ENCODE peak calls at places on chromosomes 6 and 20, in eight cellular contexts. G is DMS153, P is D341Med, K is RPMI8226, B is activated T-helper 1 cell treated with Interleukin-2 at 50 U/mL for 16 hours, F is progenitor cell of endocrine pancreas, V is spleen, I is foreskin fibroblast. W is an unnamed sample.

GRCh38 chr6:138774370-138774769 is 801 bp downstream of the CCDC28A start:
- DNase-seq in G (no peak), P (peak; percentile 24), K (no peak), B (no peak), F (no peak), V (no peak), I (no peak), W (no peak)

GRCh38 chr20:63889241-63890200 is 5.4 kb upstream of the DNAJC5 start:
- DNase-seq in G (no peak), P (no peak), K (no peak), B (no peak), F (no peak), V (no peak), I (no peak), W (no peak)

GRCh38 chr6:144990768-144991167 is 705.6 kb downstream of the UTRN start:
- DNase-seq in G (peak; percentile 7), P (no peak), K (no peak), B (no peak), F (no peak), V (no peak), I (no peak), W (no peak)

GRCh38 chr6:100592929-100593328 is 128.2 kb upstream of the SIM1 start:
- DNase-seq in G (peak; percentile 99), P (peak; percentile 34), K (no peak), B (no peak), F (no peak), V (no peak), I (no peak), W (no peak)

GRCh38 chr6:104958178-104958520 is 1.2 kb downstream of the LIN28B start:
- DNase-seq in G (no peak), P (no peak), K (no peak), B (no peak), F (no peak), V (no peak), I (no peak), W (no peak)

GRCh38 chr6:89819336-89820130 is at the start of gene MDN1:
- DNase-seq in G (peak; percentile 96), P (peak; percentile 96), K (peak; percentile 94), B (peak; percentile 78), F (peak; percentile 78), V (peak; percentile 96), I (peak; percentile 94), W (peak; percentile 84)

GRCh38 chr6:29953706-29954105 is 11.4 kb downstream of the HLA-A start:
- DNase-seq in G (no peak), P (no peak), K (no peak), B (no peak), F (no peak), V (no peak), I (no peak), W (no peak)

GRCh38 chr6:40789143-40789764 is 202.1 kb upstream of the LRFN2 start:
- DNase-seq in G (peak; percentile 41), P (no peak), K (no peak), B (no peak), F (no peak), V (no peak), I (no peak), W (no peak)

W was measured in B cell.